ENCODE peak calls at places on chromosomes 12 and 14, in ten cellular contexts. A, L, C, V, G, W, H, Q, Z and S are unnamed samples.

GRCh38 chr14:100896369-100897060 is 7.0 kb downstream of the RTL1 start:
- DNase-seq in Z (no peak), W (no peak), Q (no peak), C (peak), A (no peak), H (no peak), G (peak), L (no peak), V (no peak), S (no peak)

GRCh38 chr12:54933381-54933780 is 51.2 kb downstream of the TESPA1 start:
- DNase-seq in H (no peak), Q (no peak), V (no peak), W (no peak), A (no peak), C (no peak), Z (no peak), G (no peak), L (no peak), S (peak)

GRCh38 chr12:422526-422925 is 21.1 kb downstream of the CCDC77 start:
- DNase-seq in H (no peak), G (no peak), W (no peak), L (no peak), Z (no peak), V (no peak), Q (no peak), A (no peak), C (no peak), S (no peak)

GRCh38 chr12:76247026-76247688 is 101.1 kb downstream of the BBS10 start:
- DNase-seq in V (no peak), A (no peak), C (no peak), H (no peak), L (no peak), W (no peak), Q (peak), Z (peak), G (no peak), S (no peak)

GRCh38 chr14:99971929-99972747 is 93.1 kb upstream of the EVL start:
- DNase-seq in G (peak), V (no peak), Z (no peak), H (no peak), L (no peak), C (no peak), W (no peak), A (no peak), Q (no peak), S (peak)

GRCh38 chr14:50512463-50512862 is 19.9 kb downstream of the MAP4K5 start:
- DNase-seq in Q (no peak), V (no peak), W (no peak), C (no peak), A (no peak), G (no peak), H (no peak), Z (no peak), L (no peak), S (no peak)

GRCh38 chr12:128727999-128728398 is 95.8 kb downstream of the SLC15A4 start:
- DNase-seq in A (no peak), G (no peak), H (no peak), Z (no peak), L (no peak), Q (no peak), V (no peak), C (no peak), W (no peak), S (no peak)

GRCh38 chr14:49970474-49971147 is 77.7 kb downstream of the ARF6 start:
- DNase-seq in Z (no peak), V (no peak), Q (no peak), W (no peak), G (no peak), C (no peak), H (no peak), L (peak), A (no peak), S (no peak)

GRCh38 chr14:76937181-76938091 is 91.1 kb downstream of the IRF2BPL start:
- DNase-seq in Z (no peak), G (no peak), V (peak), Q (peak), A (no peak), L (peak), H (no peak), W (peak), C (peak), S (peak)

GRCh38 chr12:51077930-51078329 is 5.5 kb downstream of the CSRNP2 start:
- DNase-seq in W (no peak), L (peak), Z (no peak), C (peak), Q (peak), G (no peak), A (no peak), H (no peak), V (no peak), S (no peak)

GRCh38 chr12:95963104-95963503 is 20.0 kb downstream of the AMDHD1 start:
- DNase-seq in G (no peak), V (no peak), W (no peak), Z (no peak), Q (no peak), A (no peak), H (no peak), L (no peak), C (no peak), S (no peak)

GRCh38 chr12:32181498-32182175 is 75.0 kb downstream of the BICD1 start:
- DNase-seq in L (no peak), G (no peak), C (no peak), Q (no peak), Z (no peak), W (no peak), A (no peak), V (no peak), H (no peak), S (no peak)

GRCh38 chr12:24997970-24998582 is 49.2 kb upstream of the BCAT1 start:
- DNase-seq in W (no peak), Z (no peak), L (no peak), G (no peak), A (no peak), V (peak), H (no peak), Q (no peak), C (no peak), S (no peak)

GRCh38 chr12:1594045-1594294 is 411 bp downstream of the FBXL14 start:
- DNase-seq in C (no peak), L (peak), V (no peak), W (peak), H (peak), Z (no peak), G (peak), Q (peak), A (no peak), S (peak)

GRCh38 chr12:6205144-6205539 is 4.9 kb downstream of the CD9 start:
- DNase-seq in A (no peak), G (no peak), V (no peak), Z (no peak), W (peak), C (no peak), Q (peak), L (peak), H (no peak), S (no peak)

GRCh38 chr14:68962681-68963080 is 16.4 kb downstream of the ACTN1 start:
- DNase-seq in V (no peak), H (no peak), W (no peak), Z (no peak), A (no peak), C (no peak), G (no peak), L (no peak), Q (no peak), S (no peak)

GRCh38 chr14:68966872-68967301 is 12.2 kb downstream of the ACTN1 start:
- DNase-seq in V (no peak), Z (no peak), Q (no peak), C (no peak), L (peak), W (no peak), H (no peak), A (no peak), G (peak), S (no peak)

GRCh38 chr14:68961781-68962584 is 17.1 kb downstream of the ACTN1 start:
- DNase-seq in G (peak), Z (no peak), Q (peak), L (no peak), W (no peak), H (peak), A (no peak), C (peak), V (no peak), S (peak)

GRCh38 chr14:68965261-68965761 is 13.8 kb downstream of the ACTN1 start:
- DNase-seq in C (no peak), L (peak), A (no peak), W (no peak), V (no peak), Z (no peak), H (no peak), G (peak), Q (peak), S (no peak)

GRCh38 chr14:68964300-68965093 is 14.6 kb downstream of the ACTN1 start:
- DNase-seq in A (no peak), V (no peak), W (no peak), Q (no peak), L (peak), H (no peak), Z (no peak), C (peak), G (peak), S (no peak)
- H3K27ac ChIP-seq in A (no peak), V (peak), W (peak), Q (no peak), L (no peak), H (peak), Z (peak), C (peak), G (no peak), S (peak)

GRCh38 chr12:13027508-13027907 is 16.7 kb upstream of the FAM234B start:
- DNase-seq in H (no peak), Z (no peak), Q (no peak), A (no peak), V (no peak), G (no peak), L (no peak), W (no peak), C (no peak), S (no peak)

GRCh38 chr12:13022737-13023370 is 21.3 kb upstream of the FAM234B start:
- DNase-seq in H (no peak), G (no peak), Z (no peak), Q (no peak), V (no peak), C (no peak), W (no peak), A (no peak), L (no peak), S (no peak)

GRCh38 chr12:13028825-13029570 is 15.2 kb upstream of the FAM234B start:
- DNase-seq in H (no peak), C (no peak), G (no peak), Z (no peak), A (no peak), Q (no peak), L (no peak), V (no peak), W (no peak), S (no peak)

GRCh38 chr12:13027032-13027431 is 17.1 kb upstream of the FAM234B start:
- DNase-seq in G (no peak), A (no peak), C (no peak), V (no peak), Z (no peak), L (no peak), H (no peak), Q (no peak), W (no peak), S (no peak)

GRCh38 chr12:13024151-13024946 is 19.8 kb upstream of the FAM234B start:
- DNase-seq in G (no peak), Z (no peak), W (peak), H (no peak), A (no peak), Q (no peak), C (no peak), L (peak), V (no peak), S (no peak)
- TF ChIP-seq CTCF in G (no peak), Z (peak), W (peak), H (no peak), A (no peak), Q (no peak), C (no peak), L (peak), V (peak), S (no peak)

GRCh38 chr12:47698055-47698454 is 7.8 kb downstream of the RPAP3 start:
- DNase-seq in L (no peak), Q (no peak), G (no peak), C (no peak), Z (no peak), V (no peak), H (no peak), A (no peak), W (no peak), S (no peak)
- H3K27ac ChIP-seq in L (no peak), Q (no peak), G (peak), C (no peak), Z (no peak), V (no peak), H (no peak), A (no peak), W (no peak), S (no peak)

GRCh38 chr14:34981743-34982420 is 910 bp upstream of the SRP54 start:
- DNase-seq in A (no peak), W (peak), G (peak), C (no peak), Z (no peak), Q (no peak), L (peak), H (no peak), V (peak), S (peak)
- TF ChIP-seq CTCF in A (no peak), W (peak), G (no peak), C (peak), Z (peak), Q (no peak), L (peak), H (peak), V (peak), S (no peak)

GRCh38 chr14:68951051-68951797 is 27.9 kb downstream of the ACTN1 start:
- DNase-seq in A (no peak), G (peak), V (peak), L (peak), Z (peak), Q (peak), H (peak), C (no peak), W (peak), S (peak)
- H3K27ac ChIP-seq in A (peak), G (peak), V (peak), L (peak), Z (peak), Q (peak), H (peak), C (no peak), W (peak), S (peak)

GRCh38 chr14:60197629-60198318 is 32.6 kb upstream of the DHRS7 start:
- DNase-seq in L (no peak), A (no peak), G (no peak), Z (no peak), C (no peak), Q (no peak), V (no peak), H (no peak), W (no peak), S (no peak)

GRCh38 chr14:60196291-60196690 is 31.1 kb upstream of the DHRS7 start:
- DNase-seq in L (no peak), Z (no peak), Q (no peak), H (no peak), C (no peak), W (no peak), G (no peak), A (no peak), V (no peak), S (peak)

GRCh38 chr14:60189923-60190840 is 25.0 kb upstream of the DHRS7 start:
- DNase-seq in V (no peak), H (no peak), C (no peak), Q (no peak), G (no peak), W (no peak), Z (no peak), A (no peak), L (no peak), S (no peak)

GRCh38 chr14:60199321-60199720 is 34.1 kb upstream of the DHRS7 start:
- DNase-seq in Z (no peak), G (no peak), H (no peak), C (no peak), V (no peak), A (no peak), Q (no peak), W (no peak), L (no peak), S (no peak)

DNA sequence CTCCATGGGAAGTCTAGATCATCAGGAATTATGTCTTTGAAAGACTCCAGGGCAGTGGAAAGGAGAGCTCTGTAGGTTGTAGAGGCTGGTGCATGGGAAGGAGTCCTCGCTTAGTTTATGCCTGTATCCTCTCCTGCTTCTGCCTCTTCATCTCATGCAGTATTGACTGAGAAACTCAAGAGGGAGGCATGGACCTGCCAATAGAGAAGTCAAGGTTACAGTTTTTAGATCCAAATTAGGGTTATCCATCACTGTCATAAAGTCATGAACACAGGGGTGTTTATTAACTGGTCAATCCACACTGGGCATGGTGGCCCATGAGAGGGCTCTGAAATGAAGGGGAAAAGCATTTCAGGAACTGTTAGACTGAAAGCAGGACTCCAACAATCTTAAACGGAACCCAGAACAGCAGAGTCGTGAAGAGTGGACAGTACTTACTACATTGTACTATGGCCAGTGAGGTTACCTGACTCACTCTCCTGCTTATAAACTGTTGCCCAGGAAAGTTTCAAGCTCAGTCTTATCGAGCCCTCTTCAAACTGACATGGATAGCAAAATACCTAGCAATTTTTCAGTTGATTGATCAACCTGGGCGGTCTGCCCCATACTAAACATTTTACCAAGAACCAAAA is 30.1 kb upstream of the DHRS7 start:
- DNase-seq in A (no peak), Q (no peak), H (no peak), V (no peak), C (no peak), W (no peak), G (no peak), Z (no peak), L (no peak), S (no peak)
- TF ChIP-seq CTCF in A (no peak), Q (no peak), H (peak), V (no peak), C (no peak), W (no peak), G (no peak), Z (no peak), L (no peak), S (no peak)

DNA sequence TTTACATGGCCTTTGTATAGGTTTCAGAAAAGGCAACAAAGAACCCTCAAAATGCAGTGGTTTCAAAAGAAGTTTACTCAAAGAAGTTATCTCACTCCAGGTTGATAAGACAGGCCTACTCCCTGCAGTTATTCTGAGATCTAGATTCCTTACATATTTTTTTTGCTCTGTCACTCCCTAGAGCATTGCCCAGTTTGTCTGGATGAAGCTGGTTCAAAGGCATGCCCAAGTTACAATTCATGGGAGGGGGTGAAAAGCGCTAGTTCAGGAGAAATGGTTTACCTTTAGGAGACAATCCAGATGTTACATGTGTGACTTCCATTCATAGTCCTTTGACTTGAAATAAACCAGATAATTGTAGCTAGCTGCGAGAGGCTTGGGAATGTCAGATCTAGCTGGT is 115.0 kb downstream of the TPH2 start:
- DNase-seq in W (no peak), G (no peak), L (no peak), A (no peak), C (no peak), H (no peak), V (no peak), Z (no peak), Q (no peak), S (no peak)
- H3K27ac ChIP-seq in W (no peak), G (no peak), L (no peak), A (no peak), C (no peak), H (no peak), V (no peak), Z (no peak), Q (no peak), S (no peak)

DNA sequence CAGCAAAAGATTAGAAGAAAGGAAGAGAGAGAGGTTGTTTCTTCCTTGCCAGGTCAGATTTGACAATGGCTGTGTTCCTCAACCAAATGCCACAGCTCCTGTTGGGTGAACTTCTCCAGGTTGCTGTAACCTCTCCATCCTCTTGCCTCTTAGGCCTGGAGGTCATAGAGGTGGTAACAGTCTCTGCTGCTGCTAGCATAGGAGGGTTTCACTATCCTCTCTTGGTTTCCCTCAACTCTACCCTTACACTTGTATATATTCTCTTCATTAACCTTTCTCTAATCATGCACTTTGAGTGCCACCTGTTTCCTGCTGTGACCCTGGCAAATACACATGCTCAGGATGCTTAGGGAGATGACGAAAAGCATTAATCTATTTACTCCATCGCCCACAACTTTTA is 67.7 kb upstream of the HIF1A start:
- DNase-seq in V (no peak), Q (no peak), H (no peak), G (no peak), L (no peak), W (no peak), Z (no peak), A (no peak), C (no peak), S (no peak)
- TF ChIP-seq CTCF in V (no peak), Q (no peak), H (no peak), G (no peak), L (no peak), W (no peak), Z (no peak), A (no peak), C (no peak), S (no peak)